ENCODE peak calls at places on chromosomes 16 and 17, in six cellular contexts. One of them, this sample, is unnamed.

GRCh38 chr16:82152641-82153094 is 17.4 kb downstream of the MPHOSPH6 start:
- DNase-seq in effector memory CD8-positive, alpha-beta T cell: no peak
- DNase-seq in mesothelial cell of epicardium: no peak
- DNase-seq in COLO829: no peak
- DNase-seq in NCI-H2171 treated with DMSO at 0.1 percent for 48 hours: no peak
- DNase-seq in HS-5: no peak
- DNase-seq in this sample: no peak

GRCh38 chr17:39576187-39576586 is 31.5 kb downstream of the NEUROD2 start:
- DNase-seq in effector memory CD8-positive, alpha-beta T cell: no peak
- DNase-seq in mesothelial cell of epicardium: no peak
- DNase-seq in COLO829: no peak
- DNase-seq in NCI-H2171 treated with DMSO at 0.1 percent for 48 hours: peak
- DNase-seq in HS-5: no peak
- DNase-seq in this sample: no peak

GRCh38 chr17:41989702-41990419 is 23.3 kb downstream of the CNP start:
- DNase-seq in effector memory CD8-positive, alpha-beta T cell: no peak
- DNase-seq in mesothelial cell of epicardium: no peak
- DNase-seq in COLO829: no peak
- DNase-seq in NCI-H2171 treated with DMSO at 0.1 percent for 48 hours: no peak
- DNase-seq in HS-5: no peak
- DNase-seq in this sample: no peak

GRCh38 chr17:81428121-81428515 is 32.9 kb downstream of the BAHCC1 start:
- DNase-seq in effector memory CD8-positive, alpha-beta T cell: no peak
- DNase-seq in mesothelial cell of epicardium: no peak
- DNase-seq in COLO829: no peak
- DNase-seq in NCI-H2171 treated with DMSO at 0.1 percent for 48 hours: no peak
- DNase-seq in HS-5: no peak
- DNase-seq in this sample: peak

GRCh38 chr17:50152736-50153135 is 2.3 kb upstream of the PPP1R9B start:
- DNase-seq in effector memory CD8-positive, alpha-beta T cell: no peak
- DNase-seq in mesothelial cell of epicardium: no peak
- DNase-seq in COLO829: no peak
- DNase-seq in NCI-H2171 treated with DMSO at 0.1 percent for 48 hours: no peak
- DNase-seq in HS-5: no peak
- DNase-seq in this sample: no peak

GRCh38 chr17:45172541-45173286 is 11.0 kb downstream of the HEXIM2 start:
- DNase-seq in effector memory CD8-positive, alpha-beta T cell: peak
- DNase-seq in mesothelial cell of epicardium: peak
- DNase-seq in COLO829: peak
- DNase-seq in NCI-H2171 treated with DMSO at 0.1 percent for 48 hours: no peak
- DNase-seq in HS-5: no peak
- DNase-seq in this sample: peak

GRCh38 chr16:22337045-22337444 is 37.4 kb downstream of the CDR2 start:
- DNase-seq in effector memory CD8-positive, alpha-beta T cell: no peak
- DNase-seq in mesothelial cell of epicardium: no peak
- DNase-seq in COLO829: no peak
- DNase-seq in NCI-H2171 treated with DMSO at 0.1 percent for 48 hours: no peak
- DNase-seq in HS-5: no peak
- DNase-seq in this sample: no peak

GRCh38 chr17:49018116-49018612 is 21.0 kb downstream of the IGF2BP1 start:
- DNase-seq in effector memory CD8-positive, alpha-beta T cell: no peak
- DNase-seq in mesothelial cell of epicardium: no peak
- DNase-seq in COLO829: no peak
- DNase-seq in NCI-H2171 treated with DMSO at 0.1 percent for 48 hours: no peak
- DNase-seq in HS-5: no peak
- DNase-seq in this sample: no peak

GRCh38 chr17:83189673-83190385 is 110.4 kb downstream of the METRNL start:
- DNase-seq in effector memory CD8-positive, alpha-beta T cell: no peak
- DNase-seq in mesothelial cell of epicardium: peak
- DNase-seq in COLO829: peak
- DNase-seq in NCI-H2171 treated with DMSO at 0.1 percent for 48 hours: no peak
- DNase-seq in HS-5: peak
- DNase-seq in this sample: no peak

This sample was measured in GF-D8.